ENCODE peak calls at places on chromosome 1, in seven cellular contexts. W is LoVo, C is SW480, Z is GM10248, Q is iris pigment epithelial cell, A is NCI-H1105 treated with DMSO at 0.1 percent for 48 hours, N is mucosa of gallbladder. B is an unnamed sample.

GRCh38 chr1:111422546-111423391 is 4.8 kb downstream of the OVGP1 start:
- DNase-seq in N (peak; percentile 81), Q (no peak), Z (no peak), W (peak; percentile 57), A (no peak), C (peak; percentile 70), B (no peak)

GRCh38 chr1:237701534-237701933 is 189.2 kb downstream of the ZP4 start:
- DNase-seq in C (no peak), W (no peak), A (peak; percentile 10), Q (no peak), Z (no peak), N (no peak), B (no peak)

GRCh38 chr1:182446033-182446669 is 3.8 kb upstream of the RGSL1 start:
- DNase-seq in A (peak; percentile 62), Z (peak; percentile 63), Q (peak; percentile 41), N (no peak), W (peak; percentile 51), C (peak; percentile 75), B (peak; percentile 50)

GRCh38 chr1:240909701-240910457 is 297.9 kb upstream of the GREM2 start:
- DNase-seq in W (no peak), C (no peak), N (no peak), A (no peak), Z (no peak), Q (no peak), B (no peak)

GRCh38 chr1:170461362-170461761 is 70.6 kb upstream of the GORAB start:
- DNase-seq in Z (no peak), Q (no peak), A (no peak), C (no peak), N (no peak), W (no peak), B (peak; percentile 64)

GRCh38 chr1:211986628-211987254 is 48.6 kb downstream of the INTS7 start:
- DNase-seq in A (no peak), N (no peak), Q (no peak), Z (no peak), C (no peak), W (no peak), B (no peak)

GRCh38 chr1:231188072-231188471 is 26.2 kb downstream of the TRIM67 start:
- DNase-seq in C (no peak), N (no peak), W (no peak), A (no peak), Q (no peak), Z (no peak), B (no peak)

GRCh38 chr1:44894591-44894990 is 51.5 kb upstream of the PTCH2 start:
- DNase-seq in N (no peak), W (no peak), A (no peak), Q (peak; percentile 94), Z (no peak), C (no peak), B (peak; percentile 93)

GRCh38 chr1:214003233-214003632 is 15.5 kb downstream of the PROX1 start:
- DNase-seq in N (no peak), A (peak; percentile 77), W (no peak), C (no peak), Q (no peak), Z (no peak), B (no peak)

GRCh38 chr1:115911298-115911697 is 65.0 kb upstream of the SLC22A15 start:
- DNase-seq in Q (no peak), Z (no peak), A (no peak), C (no peak), W (no peak), N (peak; percentile 12), B (no peak)